ENCODE peak calls at places on chromosomes 13 and 19, in four cellular contexts. J is spleen, T is foreskin keratinocyte, W is stomach. H is an unnamed sample.
A peak's percentile ranks its signal among the peaks of the same experiment; 100 is the strongest.

GRCh38 chr19:45484273-45484945 is 12.4 kb downstream of the RTN2 start:
- DNase-seq in J (no peak), T (no peak), W (no peak), H (peak; percentile 60)

GRCh38 chr13:24253520-24254150 is 55.7 kb upstream of the C1QTNF9 start:
- DNase-seq in J (no peak), T (no peak), W (no peak), H (no peak)

GRCh38 chr19:53549354-53549753 is 11.4 kb downstream of the ZNF331 start:
- DNase-seq in J (no peak), T (no peak), W (no peak), H (peak; percentile 91)

GRCh38 chr13:97798836-97799235 is 154.6 kb upstream of the IPO5 start:
- DNase-seq in J (no peak), T (no peak), W (no peak), H (peak; percentile 80)

GRCh38 chr13:94006271-94006670 is 473.2 kb downstream of the DCT start:
- DNase-seq in J (no peak), T (no peak), W (no peak), H (no peak)

GRCh38 chr13:38819596-38819995 is 132.7 kb downstream of the FREM2 start:
- DNase-seq in J (no peak), T (no peak), W (no peak), H (no peak)

GRCh38 chr19:53915000-53915399 is 5.9 kb downstream of the CACNG7 start:
- DNase-seq in J (no peak), T (no peak), W (no peak), H (no peak)

GRCh38 chr13:95140502-95140901 is 160.7 kb downstream of the ABCC4 start:
- DNase-seq in J (no peak), T (no peak), W (no peak), H (no peak)

GRCh38 chr13:98476538-98476966 is 100.4 kb downstream of the STK24 start:
- DNase-seq in J (peak; percentile 92), T (peak; percentile 59), W (peak; percentile 66), H (peak; percentile 82)

GRCh38 chr19:36997152-36997842 is 80.9 kb upstream of the ZNF420 start:
- DNase-seq in J (no peak), T (no peak), W (no peak), H (no peak)

GRCh38 chr19:46180701-46181385 is 32.8 kb downstream of the IGFL2 start:
- DNase-seq in J (no peak), T (peak; percentile 71), W (no peak), H (no peak)

GRCh38 chr13:60182907-60183306 is 19.2 kb upstream of the DIAPH3 start:
- DNase-seq in J (no peak), T (no peak), W (no peak), H (no peak)

GRCh38 chr19:55078996-55079395 is 3.3 kb downstream of the EPS8L1 start:
- DNase-seq in J (no peak), T (no peak), W (no peak), H (no peak)

GRCh38 chr19:15195987-15196682 is 4.7 kb downstream of the NOTCH3 start:
- DNase-seq in J (no peak), T (peak; percentile 50), W (peak; percentile 92), H (peak; percentile 53)

GRCh38 chr13:107208889-107209288 is 641.0 kb upstream of the ARGLU1 start:
- DNase-seq in J (no peak), T (no peak), W (no peak), H (peak; percentile 40)

GRCh38 chr13:52010890-52011689 is at the start of gene ATP7B:
- DNase-seq in J (peak; percentile 85), T (no peak), W (no peak), H (peak; percentile 13)

GRCh38 chr13:84455143-84455905 is 573.0 kb upstream of the SLITRK1 start:
- DNase-seq in J (peak; percentile 41), T (no peak), W (no peak), H (no peak)
- TF ChIP-seq CTCF in J (no peak), T (peak; percentile 26), W (no peak), H (peak; percentile 8)

DNA sequence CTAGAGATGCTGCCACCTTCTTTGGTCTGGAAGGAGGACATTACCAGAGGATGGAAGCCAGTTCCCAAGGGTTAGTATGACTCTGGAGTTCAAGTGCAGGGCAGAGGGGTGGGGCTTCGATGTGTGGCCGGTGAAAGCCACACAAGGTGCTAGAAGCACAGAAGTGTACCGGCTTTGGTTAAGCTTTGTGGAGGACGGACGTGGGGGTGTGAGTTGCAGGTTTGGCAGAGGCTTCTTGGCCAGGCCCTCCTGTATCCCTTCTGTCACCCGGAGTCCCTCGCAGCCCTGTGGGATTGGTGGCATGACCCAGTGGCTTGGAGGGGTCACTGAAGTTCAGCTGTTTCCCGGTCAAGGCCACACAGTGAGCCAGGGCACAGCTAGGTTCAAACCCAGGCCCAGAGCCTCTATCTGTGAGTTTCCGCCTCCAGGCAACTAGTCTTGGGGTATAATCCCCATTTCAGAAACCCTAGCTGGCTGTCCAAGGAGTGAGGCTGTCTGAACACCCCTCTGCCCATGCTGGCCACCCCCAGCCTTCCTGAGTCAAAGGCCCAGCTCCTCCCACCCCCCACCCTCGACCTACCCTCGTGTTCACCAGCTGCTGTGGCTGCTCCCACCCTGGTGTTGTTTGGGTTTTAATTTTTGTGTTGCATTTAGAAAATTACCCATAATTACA is 4.6 kb upstream of the SSBP4 start:
- DNase-seq in J (peak; percentile 78), T (no peak), W (no peak), H (peak; percentile 46)
- H3K4me1 ChIP-seq in J (peaks cover 64% of the 10 kb centered on the region), T (peaks cover 5% of the 10 kb centered on the region), W (peaks cover 56% of the 10 kb centered on the region), H (peaks cover 13% of the 10 kb centered on the region)

DNA sequence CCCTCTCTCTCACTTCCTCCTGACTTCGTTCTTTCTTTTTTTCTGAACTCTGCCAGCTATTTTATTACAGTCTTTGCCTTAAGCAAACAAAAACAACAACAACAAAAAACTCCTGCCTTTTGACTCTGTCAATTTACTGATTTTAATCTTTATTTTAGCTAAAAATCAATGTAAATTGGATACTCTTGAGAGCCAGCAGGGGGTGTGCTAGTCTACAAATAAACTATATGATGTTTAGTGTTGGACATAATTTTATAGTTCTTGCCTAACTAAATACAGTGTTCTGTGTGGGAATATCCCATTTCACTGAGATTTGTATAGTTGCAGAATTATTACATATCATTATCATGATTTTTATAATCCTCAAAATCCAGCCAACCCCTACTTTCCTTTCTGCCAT is 1199.9 kb upstream of the SPRY2 start:
- DNase-seq in J (no peak), T (no peak), W (no peak), H (peak; percentile 1)
- TF ChIP-seq CTCF in J (no peak), T (peak; percentile 48), W (no peak), H (no peak)

GRCh38 chr19:10661946-10662345 is 7.8 kb downstream of the ILF3 start:
- DNase-seq in J (no peak), T (no peak), W (no peak), H (no peak)

GRCh38 chr19:10667867-10668266 is 13.7 kb downstream of the ILF3 start:
- DNase-seq in J (no peak), T (no peak), W (no peak), H (no peak)

GRCh38 chr19:10660346-10660745 is 6.2 kb downstream of the ILF3 start:
- DNase-seq in J (no peak), T (no peak), W (no peak), H (no peak)

GRCh38 chr19:10662384-10663251 is 8.5 kb downstream of the ILF3 start:
- DNase-seq in J (no peak), T (no peak), W (no peak), H (peak; percentile 59)
- H3K4me1 ChIP-seq in J (peaks cover 97% of the 10 kb centered on the region), T (peaks cover 18% of the 10 kb centered on the region), W (peaks cover 46% of the 10 kb centered on the region), H (peaks cover 7% of the 10 kb centered on the region)

GRCh38 chr13:57582032-57582431 is 49.5 kb upstream of the PCDH17 start:
- DNase-seq in J (peak; percentile 58), T (no peak), W (no peak), H (no peak)
- TF ChIP-seq CTCF in J (no peak), T (no peak), W (no peak), H (no peak)

DNA sequence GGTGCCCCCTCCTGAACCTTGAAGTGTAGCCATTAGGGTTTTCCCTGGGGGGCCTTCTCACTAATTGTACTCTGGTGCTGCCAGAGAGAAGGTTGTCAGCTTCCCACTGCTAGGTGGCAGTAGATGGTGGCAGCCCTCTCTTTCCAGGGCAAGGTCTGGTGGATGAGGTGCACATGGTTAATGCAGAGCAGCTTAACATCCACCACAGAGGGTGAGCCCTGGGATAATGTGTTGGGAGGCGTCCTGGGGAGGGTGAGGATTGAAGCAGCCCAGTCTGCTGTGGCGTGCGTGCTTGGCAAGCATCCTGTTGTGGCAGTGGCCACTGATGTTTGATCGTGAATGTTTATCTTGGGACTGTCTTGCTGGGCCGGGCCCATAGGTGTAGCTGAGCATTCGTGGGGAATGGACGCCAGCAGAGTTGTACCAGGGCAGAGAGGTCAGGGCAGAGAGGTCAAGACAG is 5.8 kb downstream of the EGLN2 start:
- DNase-seq in J (no peak), T (no peak), W (peak; percentile 73), H (no peak)
- H3K4me1 ChIP-seq in J (peaks cover 100% of the 10 kb centered on the region), T (peaks cover 16% of the 10 kb centered on the region), W (peaks cover 94% of the 10 kb centered on the region), H (peaks cover 42% of the 10 kb centered on the region)

GRCh38 chr19:39099341-39099740 is 15.2 kb downstream of the ACP7 start:
- DNase-seq in J (no peak), T (no peak), W (no peak), H (no peak)

GRCh38 chr19:39104104-39104708 is 20.0 kb downstream of the ACP7 start:
- DNase-seq in J (peak; percentile 17), T (no peak), W (no peak), H (no peak)

GRCh38 chr19:39100500-39101166 is 16.5 kb downstream of the ACP7 start:
- DNase-seq in J (peak; percentile 57), T (no peak), W (no peak), H (no peak)

GRCh38 chr19:39106201-39106600 is 19.4 kb upstream of the PAK4 start:
- DNase-seq in J (no peak), T (no peak), W (no peak), H (no peak)

GRCh38 chr19:39103151-39103550 is 19.0 kb downstream of the ACP7 start:
- DNase-seq in J (no peak), T (no peak), W (no peak), H (no peak)
- TF ChIP-seq CTCF in J (no peak), T (no peak), W (no peak), H (no peak)

GRCh38 chr19:49952906-49953305 is 8.1 kb downstream of the SIGLEC11 start:
- DNase-seq in J (peak; percentile 22), T (no peak), W (no peak), H (no peak)
- H3K4me1 ChIP-seq in J (peaks cover 76% of the 10 kb centered on the region), T (no peaks in the 10 kb centered on the region), W (peaks cover 15% of the 10 kb centered on the region), H (peaks cover 11% of the 10 kb centered on the region)

GRCh38 chr19:17211547-17212446 is 3.4 kb upstream of the USE1 start:
- DNase-seq in J (peak; percentile 76), T (no peak), W (no peak), H (no peak)
- TF ChIP-seq CTCF in J (no peak), T (no peak), W (no peak), H (no peak)